ENCODE peak calls at places on chromosomes 6 and 20, in five cellular contexts. T is stimulated activated naive CD4-positive, alpha-beta T cell; G is cerebellum; Z is MV-4-11; U is AG10803. D is an unnamed sample.

GRCh38 chr6:12957321-12958051 is 240.9 kb downstream of the PHACTR1 start:
- DNase-seq in G (peak; percentile 20), T (no peak), U (peak; percentile 65), Z (peak; percentile 19), D (peak; percentile 60)

GRCh38 chr20:53805895-53806384 is 212.3 kb upstream of the ZNF217 start:
- DNase-seq in U (peak; percentile 73), T (no peak), G (no peak), Z (no peak), D (peak; percentile 71)

GRCh38 chr6:37038297-37039198 is 33.1 kb downstream of the FGD2 start:
- DNase-seq in U (no peak), Z (no peak), G (no peak), T (no peak), D (no peak)

GRCh38 chr6:168049681-168050224 is 29.3 kb downstream of the FRMD1 start:
- DNase-seq in Z (no peak), T (no peak), G (no peak), U (no peak), D (no peak)

GRCh38 chr6:36387440-36388303 is at the start of gene ETV7:
- DNase-seq in T (no peak), U (peak; percentile 24), G (no peak), Z (no peak), D (peak; percentile 50)

GRCh38 chr6:6752129-6752528 is 163.6 kb downstream of the LY86 start:
- DNase-seq in T (no peak), U (peak; percentile 66), Z (no peak), G (no peak), D (peak; percentile 66)

GRCh38 chr6:1770435-1770843 is 160.7 kb downstream of the FOXC1 start:
- DNase-seq in U (peak; percentile 27), Z (peak; percentile 90), T (no peak), G (no peak), D (peak; percentile 10)

GRCh38 chr6:153790881-153791473 is 248.1 kb upstream of the OPRM1 start:
- DNase-seq in T (no peak), G (no peak), Z (no peak), U (no peak), D (no peak)

GRCh38 chr20:36591854-36592641 is 13.5 kb upstream of the RAB5IF start:
- DNase-seq in U (peak; percentile 55), Z (no peak), G (peak; percentile 53), T (peak; percentile 35), D (peak; percentile 50)

GRCh38 chr6:142764306-142764705 is 180.7 kb downstream of the HIVEP2 start:
- DNase-seq in Z (no peak), G (no peak), T (no peak), U (peak; percentile 63), D (no peak)

GRCh38 chr6:23243858-23244257 is 674.5 kb downstream of the HDGFL1 start:
- DNase-seq in G (no peak), U (no peak), T (no peak), Z (no peak), D (no peak)

GRCh38 chr6:162856885-162857284 is 129.1 kb downstream of the PACRG start:
- DNase-seq in Z (peak; percentile 18), G (peak; percentile 54), T (no peak), U (peak; percentile 82), D (peak; percentile 79)

GRCh38 chr6:124393536-124393935 is 568.7 kb upstream of the RNF217 start:
- DNase-seq in T (no peak), G (no peak), Z (no peak), U (no peak), D (no peak)

GRCh38 chr6:91094341-91094740 is 507.5 kb upstream of the MAP3K7 start:
- DNase-seq in T (no peak), Z (no peak), U (no peak), G (no peak), D (no peak)

GRCh38 chr20:62506791-62507190 is 31.0 kb upstream of the GATA5 start:
- DNase-seq in T (no peak), Z (no peak), G (no peak), U (no peak), D (no peak)

GRCh38 chr6:113953346-113953745 is 17.6 kb downstream of the HDAC2 start:
- DNase-seq in U (peak; percentile 49), Z (no peak), T (no peak), G (no peak), D (peak; percentile 22)

GRCh38 chr20:48826064-48826463 is 1.7 kb downstream of the PREX1 start:
- DNase-seq in G (no peak), Z (peak; percentile 71), T (no peak), U (no peak), D (no peak)

GRCh38 chr20:37378785-37379598 is 33.1 kb downstream of the SRC start:
- DNase-seq in U (peak; percentile 19), T (no peak), Z (no peak), G (no peak), D (no peak)

GRCh38 chr20:40294747-40295146 is 394.3 kb downstream of the MAFB start:
- DNase-seq in Z (no peak), T (no peak), G (no peak), U (no peak), D (no peak)

GRCh38 chr6:138494312-138494711 is 5.0 kb downstream of the NHSL1 start:
- DNase-seq in T (no peak), Z (no peak), G (no peak), U (no peak), D (no peak)

GRCh38 chr20:61761453-61762207 is 304.1 kb downstream of the TAF4 start:
- DNase-seq in U (no peak), T (no peak), Z (no peak), G (no peak), D (no peak)

GRCh38 chr6:140979642-140980091 is 1153.1 kb upstream of the GJE1 start:
- DNase-seq in Z (no peak), T (no peak), U (peak; percentile 95), G (no peak), D (peak; percentile 65)

GRCh38 chr6:7431241-7431593 is 41.6 kb downstream of the RIOK1 start:
- DNase-seq in Z (peak; percentile 85), T (no peak), G (no peak), U (no peak), D (no peak)

GRCh38 chr20:45407783-45408645 is at the start of gene DBNDD2:
- DNase-seq in Z (no peak), T (peak; percentile 34), G (peak; percentile 58), U (no peak), D (no peak)

GRCh38 chr6:1613631-1614447 is 4.1 kb downstream of the FOXC1 start:
- DNase-seq in U (no peak), G (no peak), Z (no peak), T (no peak), D (no peak)

GRCh38 chr6:92810913-92811312 is 608.4 kb downstream of the EPHA7 start:
- DNase-seq in G (peak; percentile 10), Z (peak; percentile 42), T (no peak), U (no peak), D (no peak)

GRCh38 chr20:38303908-38304379 is at the start of gene BPI:
- DNase-seq in T (no peak), U (peak; percentile 13), Z (peak; percentile 98), G (no peak), D (no peak)

GRCh38 chr6:151723152-151723551 is 84.3 kb upstream of the ESR1 start:
- DNase-seq in Z (no peak), T (no peak), G (no peak), U (no peak), D (no peak)

GRCh38 chr20:46056970-46057855 is 28.2 kb downstream of the SLC12A5 start:
- DNase-seq in T (no peak), U (peak; percentile 49), G (no peak), Z (no peak), D (peak; percentile 60)

GRCh38 chr6:47126647-47127339 is 84.7 kb upstream of the ADGRF1 start:
- DNase-seq in T (no peak), Z (no peak), U (no peak), G (no peak), D (no peak)

GRCh38 chr20:44979090-44979621 is 12.8 kb downstream of the STK4 start:
- DNase-seq in Z (peak; percentile 94), T (peak; percentile 72), U (peak; percentile 23), G (no peak), D (no peak)

GRCh38 chr6:160462551-160463109 is 114.5 kb downstream of the SLC22A3 start:
- DNase-seq in Z (peak; percentile 94), G (no peak), U (peak; percentile 92), T (peak; percentile 36), D (peak; percentile 85)

GRCh38 chr6:123415844-123416468 is 220.8 kb downstream of the TRDN start:
- DNase-seq in U (peak; percentile 59), T (no peak), G (peak; percentile 48), Z (peak; percentile 37), D (peak; percentile 23)

GRCh38 chr6:139982652-139983051 is 608.2 kb upstream of the CITED2 start:
- DNase-seq in G (no peak), Z (no peak), U (peak; percentile 93), T (no peak), D (peak; percentile 30)

GRCh38 chr6:86154852-86155251 is 512.2 kb upstream of the SYNCRIP start:
- DNase-seq in T (no peak), U (no peak), Z (no peak), G (no peak), D (no peak)

GRCh38 chr6:162344935-162345599 is 382.5 kb downstream of the PRKN start:
- DNase-seq in Z (no peak), U (peak; percentile 27), G (no peak), T (no peak), D (peak; percentile 27)